ENCODE peak calls at places on chromosomes 11 and 22, in five cellular contexts. T, G, N, B and D are unnamed samples.
A peak's percentile ranks its signal among the peaks of the same experiment; 100 is the strongest.

GRCh38 chr11:63944987-63945386 is 6.2 kb downstream of the NAA40 start:
- DNase-seq in B (no peak), G (no peak), T (no peak), N (no peak), D (no peak)

GRCh38 chr11:11555228-11555627 is 66.6 kb downstream of the GALNT18 start:
- DNase-seq in T (no peak), B (no peak), G (no peak), N (peak; percentile 63), D (no peak)

GRCh38 chr11:129324533-129325175 is 51.0 kb upstream of the BARX2 start:
- DNase-seq in B (peak; percentile 55), T (peak; percentile 36), G (no peak), N (no peak), D (no peak)

GRCh38 chr11:119907934-119908760 is 179.1 kb upstream of the NECTIN1 start:
- DNase-seq in B (no peak), G (no peak), N (no peak), T (no peak), D (no peak)

GRCh38 chr11:134554861-134555260 is 142.8 kb upstream of the B3GAT1 start:
- DNase-seq in T (no peak), B (no peak), G (no peak), N (no peak), D (no peak)

GRCh38 chr11:86620796-86621575 is 51.4 kb downstream of the ME3 start:
- DNase-seq in N (no peak), B (no peak), T (no peak), G (no peak), D (no peak)

GRCh38 chr11:12418019-12418611 is 40.7 kb downstream of the PARVA start:
- DNase-seq in G (no peak), N (no peak), T (no peak), B (no peak), D (no peak)

GRCh38 chr11:83159901-83160865 is 3.3 kb downstream of the PCF11 start:
- DNase-seq in N (no peak), T (no peak), B (no peak), G (no peak), D (no peak)

GRCh38 chr22:40215266-40215665 is 37.5 kb downstream of the TNRC6B start:
- DNase-seq in B (no peak), N (peak; percentile 71), T (no peak), G (no peak), D (peak; percentile 61)

GRCh38 chr22:37019309-37020191 is at the start of the genes MPST and TST:
- DNase-seq in T (peak; percentile 82), G (peak; percentile 77), N (peak; percentile 87), B (no peak), D (peak; percentile 90)

GRCh38 chr11:79167510-79168188 is 273.2 kb downstream of the TENM4 start:
- DNase-seq in B (no peak), T (no peak), G (no peak), N (no peak), D (no peak)

GRCh38 chr11:69541501-69542313 is 60.2 kb downstream of the LINC01488 start:
- DNase-seq in N (no peak), G (no peak), B (peak; percentile 80), T (no peak), D (peak; percentile 7)

GRCh38 chr11:2248762-2249161 is 21.6 kb downstream of the ASCL2 start:
- DNase-seq in G (no peak), T (no peak), B (no peak), N (peak; percentile 21), D (no peak)

GRCh38 chr11:18384157-18384641 is 10.2 kb upstream of the LDHA start:
- DNase-seq in N (peak; percentile 73), G (peak; percentile 19), T (peak; percentile 88), B (peak; percentile 88), D (no peak)

GRCh38 chr11:45409587-45409986 is 123.4 kb upstream of the SYT13 start:
- DNase-seq in B (no peak), T (no peak), G (no peak), N (no peak), D (no peak)

GRCh38 chr11:111652184-111652583 is 49.9 kb downstream of the SIK2 start:
- DNase-seq in T (no peak), N (no peak), G (no peak), B (no peak), D (no peak)

GRCh38 chr11:68750197-68750987 is 928 bp downstream of the TESMIN start:
- DNase-seq in N (peak; percentile 50), G (no peak), T (no peak), B (no peak), D (no peak)

GRCh38 chr11:115612331-115612730 is 108.1 kb upstream of the CADM1 start:
- DNase-seq in G (no peak), T (no peak), N (no peak), B (no peak), D (no peak)

GRCh38 chr22:36616682-36617081 is 86.9 kb downstream of the CACNG2 start:
- DNase-seq in T (no peak), N (no peak), B (no peak), G (no peak), D (no peak)

GRCh38 chr11:134932761-134933160 is 520.7 kb upstream of the B3GAT1 start:
- DNase-seq in G (no peak), B (no peak), N (no peak), T (no peak), D (no peak)

GRCh38 chr22:21032037-21032842 is at the start of gene SLC7A4:
- DNase-seq in B (no peak), G (no peak), N (no peak), T (no peak), D (peak; percentile 53)

GRCh38 chr11:65479184-65480145 is 19.4 kb upstream of the MALAT1 start:
- DNase-seq in T (no peak), N (peak; percentile 67), B (peak; percentile 56), G (peak; percentile 52), D (no peak)

GRCh38 chr22:31491218-31491962 is 1.7 kb upstream of the EIF4ENIF1 start:
- DNase-seq in G (no peak), B (no peak), T (no peak), N (no peak), D (no peak)

GRCh38 chr11:36409152-36409713 is 100.8 kb downstream of the TRAF6 start:
- DNase-seq in G (no peak), T (no peak), N (no peak), B (no peak), D (no peak)

GRCh38 chr11:15307600-15307999 is 192.9 kb downstream of the INSC start:
- DNase-seq in G (no peak), T (no peak), N (no peak), B (no peak), D (no peak)

GRCh38 chr11:23313001-23313400 is 452.7 kb upstream of the CCDC179 start:
- DNase-seq in T (no peak), G (no peak), B (no peak), N (no peak), D (no peak)

GRCh38 chr11:123183391-123184099 is 11.5 kb downstream of the CLMP start:
- DNase-seq in G (no peak), T (peak; percentile 6), N (no peak), B (no peak), D (no peak)

GRCh38 chr22:19232620-19233019 is 54.1 kb upstream of the SLC25A1 start:
- DNase-seq in G (no peak), T (no peak), N (no peak), B (no peak), D (no peak)

GRCh38 chr11:45152740-45153595 is 6.5 kb downstream of the PRDM11 start:
- DNase-seq in T (no peak), G (no peak), N (no peak), B (no peak), D (no peak)

GRCh38 chr11:46976182-46976854 is 39.8 kb downstream of the CSTPP1 start:
- DNase-seq in B (no peak), G (no peak), N (no peak), T (no peak), D (no peak)

GRCh38 chr22:50569041-50569459 is 6.3 kb upstream of the SYCE3 start:
- DNase-seq in N (peak; percentile 11), G (no peak), B (no peak), T (no peak), D (no peak)

GRCh38 chr11:118522571-118523072 is 4.7 kb upstream of the TTC36 start:
- DNase-seq in N (no peak), T (no peak), G (no peak), B (no peak), D (no peak)

GRCh38 chr11:106668147-106668546 is 350.1 kb downstream of the GUCY1A2 start:
- DNase-seq in G (no peak), N (no peak), T (no peak), B (no peak), D (no peak)

GRCh38 chr11:36014499-36014898 is 70.6 kb downstream of the LDLRAD3 start:
- DNase-seq in B (no peak), N (no peak), T (no peak), G (no peak), D (no peak)